ENCODE peak calls at places on chromosomes 3 and 15, in four cellular contexts. One of them, this sample, is unnamed.

GRCh38 chr15:78242128-78242527 is 7.8 kb upstream of the ACSBG1 start:
- DNase-seq in LoVo: no peak
- DNase-seq in GM04503: no peak
- DNase-seq in cardiac fibroblast: peak; percentile 32
- DNase-seq in this sample: no peak

GRCh38 chr3:8416965-8417364 is 84.7 kb upstream of the LMCD1 start:
- DNase-seq in LoVo: peak; percentile 14
- DNase-seq in GM04503: no peak
- DNase-seq in cardiac fibroblast: peak; percentile 41
- DNase-seq in this sample: peak; percentile 22

GRCh38 chr3:71010731-71011455 is 572.6 kb downstream of the FOXP1 start:
- DNase-seq in LoVo: no peak
- DNase-seq in GM04503: no peak
- DNase-seq in cardiac fibroblast: no peak
- DNase-seq in this sample: peak; percentile 39

GRCh38 chr15:68739390-68740075 is 81.2 kb downstream of the ANP32A start:
- DNase-seq in LoVo: no peak
- DNase-seq in GM04503: no peak
- DNase-seq in cardiac fibroblast: peak; percentile 13
- DNase-seq in this sample: peak; percentile 15

GRCh38 chr3:15253023-15253697 is 47.1 kb downstream of the CAPN7 start:
- DNase-seq in LoVo: no peak
- DNase-seq in GM04503: no peak
- DNase-seq in cardiac fibroblast: no peak
- DNase-seq in this sample: no peak

GRCh38 chr3:71006810-71007785 is 576.4 kb downstream of the FOXP1 start:
- DNase-seq in LoVo: peak; percentile 57
- DNase-seq in GM04503: no peak
- DNase-seq in cardiac fibroblast: peak; percentile 58
- DNase-seq in this sample: peak; percentile 49

GRCh38 chr15:37101634-37102314 is 1.4 kb upstream of the MEIS2 start:
- DNase-seq in LoVo: peak; percentile 73
- DNase-seq in GM04503: no peak
- DNase-seq in cardiac fibroblast: peak; percentile 78
- DNase-seq in this sample: peak; percentile 81

GRCh38 chr3:127673191-127674098 is 693 bp downstream of the ABTB1 start:
- DNase-seq in LoVo: peak; percentile 74
- DNase-seq in GM04503: no peak
- DNase-seq in cardiac fibroblast: peak; percentile 55
- DNase-seq in this sample: peak; percentile 65

GRCh38 chr3:27616031-27616430 is 106.1 kb downstream of the EOMES start:
- DNase-seq in LoVo: no peak
- DNase-seq in GM04503: no peak
- DNase-seq in cardiac fibroblast: no peak
- DNase-seq in this sample: no peak

GRCh38 chr3:176521531-176522175 is 675.6 kb downstream of the TBL1XR1 start:
- DNase-seq in LoVo: no peak
- DNase-seq in GM04503: peak; percentile 82
- DNase-seq in cardiac fibroblast: peak; percentile 73
- DNase-seq in this sample: peak; percentile 9

GRCh38 chr15:74994236-74994635 is 1.1 kb upstream of the SCAMP5 start:
- DNase-seq in LoVo: no peak
- DNase-seq in GM04503: no peak
- DNase-seq in cardiac fibroblast: no peak
- DNase-seq in this sample: no peak

GRCh38 chr3:61521229-61521628 is 40.1 kb upstream of the PTPRG start:
- DNase-seq in LoVo: no peak
- DNase-seq in GM04503: no peak
- DNase-seq in cardiac fibroblast: no peak
- DNase-seq in this sample: no peak

GRCh38 chr15:34610388-34610787 is 26.9 kb upstream of the GOLGA8B start:
- DNase-seq in LoVo: no peak
- DNase-seq in GM04503: no peak
- DNase-seq in cardiac fibroblast: peak; percentile 49
- DNase-seq in this sample: no peak

GRCh38 chr3:29064085-29064484 is 216.8 kb upstream of the RBMS3 start:
- DNase-seq in LoVo: no peak
- DNase-seq in GM04503: peak; percentile 68
- DNase-seq in cardiac fibroblast: no peak
- DNase-seq in this sample: peak; percentile 68

GRCh38 chr3:50971487-50971924 is 296.8 kb downstream of the DOCK3 start:
- DNase-seq in LoVo: peak; percentile 75
- DNase-seq in GM04503: peak; percentile 4
- DNase-seq in cardiac fibroblast: peak; percentile 69
- DNase-seq in this sample: peak; percentile 38

GRCh38 chr3:14243782-14244181 is 65.2 kb downstream of the LSM3 start:
- DNase-seq in LoVo: no peak
- DNase-seq in GM04503: no peak
- DNase-seq in cardiac fibroblast: no peak
- DNase-seq in this sample: no peak

GRCh38 chr15:81339851-81340250 is 15.9 kb upstream of the STARD5 start:
- DNase-seq in LoVo: no peak
- DNase-seq in GM04503: no peak
- DNase-seq in cardiac fibroblast: no peak
- DNase-seq in this sample: no peak

This sample was measured in fibroblast of lung.